ENCODE peak calls at places on chromosome 12, in seven cellular contexts. D is A549, A is neural progenitor cell, Z is Peyer's patch, C is tibial nerve, O is endothelial cell of umbilical vein, T is testis. B is an unnamed sample.
A peak's percentile ranks its signal among the peaks of the same experiment; 100 is the strongest.

GRCh38 chr12:24069532-24070395 is 120.3 kb upstream of the SOX5 start:
- DNase-seq in A (peak; percentile 80), C (no peak), D (no peak), O (no peak), T (peak; percentile 21), Z (no peak), B (no peak)

GRCh38 chr12:28369483-28369882 is 179.2 kb downstream of the CCDC91 start:
- DNase-seq in A (no peak), D (no peak), Z (no peak), C (no peak), T (no peak), O (no peak), B (no peak)

GRCh38 chr12:65430571-65431306 is 152.3 kb downstream of the MSRB3 start:
- DNase-seq in O (peak; percentile 80), A (no peak), T (no peak), D (peak; percentile 4), Z (no peak), C (no peak), B (no peak)

GRCh38 chr12:67666605-67667004 is 18.1 kb downstream of the DYRK2 start:
- DNase-seq in C (no peak), O (no peak), D (no peak), T (no peak), A (no peak), Z (no peak), B (no peak)

GRCh38 chr12:1306096-1306495 is 288.3 kb downstream of the FBXL14 start:
- DNase-seq in Z (no peak), D (no peak), O (no peak), T (no peak), A (no peak), C (no peak), B (no peak)

GRCh38 chr12:122137681-122138080 is 36.3 kb downstream of the IL31 start:
- DNase-seq in O (no peak), D (no peak), C (no peak), A (peak; percentile 64), T (no peak), Z (no peak), B (peak; percentile 52)

GRCh38 chr12:30026621-30027234 is 243.0 kb upstream of the TMTC1 start:
- DNase-seq in T (peak; percentile 15), C (no peak), Z (no peak), D (no peak), A (no peak), O (peak; percentile 95), B (no peak)

GRCh38 chr12:47962198-47962597 is 1.2 kb upstream of the TMEM106C start:
- DNase-seq in C (no peak), D (no peak), Z (no peak), A (no peak), T (no peak), O (no peak), B (no peak)

GRCh38 chr12:52022841-52023181 is 16.1 kb downstream of the TAMALIN start:
- DNase-seq in T (no peak), C (no peak), D (peak; percentile 86), O (no peak), A (peak; percentile 63), Z (peak; percentile 67), B (no peak)

GRCh38 chr12:45674181-45674580 is 55.3 kb upstream of the ARID2 start:
- DNase-seq in C (no peak), T (no peak), D (no peak), Z (no peak), A (no peak), O (no peak), B (no peak)

GRCh38 chr12:30399859-30400258 is 295.8 kb downstream of the IPO8 start:
- DNase-seq in Z (no peak), D (no peak), T (no peak), A (no peak), C (no peak), O (no peak), B (no peak)

GRCh38 chr12:63103489-63104131 is 47.4 kb downstream of the AVPR1A start:
- DNase-seq in D (peak; percentile 25), A (peak; percentile 43), C (no peak), T (no peak), O (peak; percentile 36), Z (no peak), B (peak; percentile 33)

GRCh38 chr12:113083863-113084430 is 27.4 kb downstream of the DTX1 start:
- DNase-seq in A (no peak), D (no peak), Z (peak; percentile 54), T (peak; percentile 76), O (no peak), C (peak; percentile 37), B (no peak)

GRCh38 chr12:7144414-7145120 is 14.4 kb downstream of the CLSTN3 start:
- DNase-seq in C (no peak), Z (no peak), D (peak; percentile 63), O (peak; percentile 39), A (peak; percentile 43), T (no peak), B (peak; percentile 32)

GRCh38 chr12:98532687-98533304 is 17.4 kb downstream of the TMPO start:
- DNase-seq in O (peak; percentile 51), Z (no peak), C (no peak), D (peak; percentile 49), A (peak; percentile 48), T (no peak), B (peak; percentile 66)

GRCh38 chr12:94615284-94616216 is 34.8 kb downstream of the TMCC3 start:
- DNase-seq in Z (peak; percentile 81), C (no peak), D (peak; percentile 53), A (no peak), T (peak; percentile 31), O (peak; percentile 69), B (peak; percentile 95)

GRCh38 chr12:128737292-128737966 is 86.3 kb downstream of the SLC15A4 start:
- DNase-seq in C (no peak), O (no peak), D (no peak), Z (no peak), T (no peak), A (no peak), B (no peak)

GRCh38 chr12:46786774-46787173 is 39.0 kb downstream of the SLC38A4 start:
- DNase-seq in T (no peak), O (peak; percentile 52), A (no peak), Z (no peak), D (no peak), C (no peak), B (no peak)

GRCh38 chr12:9651265-9651729 is 18.2 kb upstream of the CLEC2D start:
- DNase-seq in C (no peak), Z (no peak), O (no peak), A (no peak), D (no peak), T (no peak), B (no peak)

GRCh38 chr12:128661216-128661550 is 162.6 kb downstream of the SLC15A4 start:
- DNase-seq in C (no peak), D (no peak), Z (no peak), T (no peak), O (no peak), A (no peak), B (peak; percentile 29)

GRCh38 chr12:23757541-23757962 is 191.9 kb downstream of the SOX5 start:
- DNase-seq in A (peak; percentile 90), T (no peak), C (no peak), O (peak; percentile 28), D (no peak), Z (no peak), B (no peak)

GRCh38 chr12:19971396-19971802 is 396.9 kb upstream of the PDE3A start:
- DNase-seq in Z (no peak), T (no peak), C (no peak), D (peak; percentile 15), O (no peak), A (peak; percentile 73), B (peak; percentile 23)

GRCh38 chr12:1575799-1576401 is 18.5 kb downstream of the FBXL14 start:
- DNase-seq in A (no peak), Z (no peak), T (peak; percentile 34), O (no peak), D (no peak), C (no peak), B (no peak)

GRCh38 chr12:3097186-3097804 is 20.1 kb downstream of the TSPAN9 start:
- DNase-seq in A (no peak), D (no peak), Z (peak; percentile 76), C (peak; percentile 26), O (peak; percentile 87), T (peak; percentile 78), B (peak; percentile 76)

GRCh38 chr12:124940143-124940392 is 25.6 kb upstream of the UBC start:
- DNase-seq in T (no peak), D (peak; percentile 81), Z (no peak), A (no peak), C (no peak), O (no peak), B (no peak)

GRCh38 chr12:124940393-124941169 is 26.1 kb upstream of the UBC start:
- DNase-seq in C (peak; percentile 89), O (peak; percentile 80), T (peak; percentile 95), Z (peak; percentile 92), A (peak; percentile 93), D (peak; percentile 75), B (peak; percentile 96)

GRCh38 chr12:124938606-124939427 is 24.4 kb upstream of the UBC start:
- DNase-seq in O (peak; percentile 91), Z (peak; percentile 65), T (peak; percentile 81), C (peak; percentile 77), D (no peak), A (peak; percentile 80), B (peak; percentile 79)

GRCh38 chr12:124939428-124940142 is 25.1 kb upstream of the UBC start:
- DNase-seq in T (peak; percentile 87), C (peak; percentile 91), A (peak; percentile 93), O (peak; percentile 91), D (peak; percentile 72), Z (peak; percentile 84), B (peak; percentile 82)

GRCh38 chr12:124941170-124941527 is 26.7 kb upstream of the UBC start:
- DNase-seq in Z (no peak), O (no peak), T (no peak), D (no peak), A (no peak), C (no peak), B (no peak)
- H3K4me3 ChIP-seq in Z (peak overlapping the region; percentile 26), O (no peak overlapping the region), T (peak overlapping the region; percentile 66), D (peak overlapping the region; percentile 32), A (peak overlapping the region; percentile 74), C (no peak overlapping the region), B (peak overlapping the region; percentile 17)

GRCh38 chr12:116159593-116159992 is 117.9 kb downstream of the MED13L start:
- DNase-seq in A (no peak), O (no peak), C (no peak), T (no peak), D (no peak), Z (no peak), B (no peak)
- H3K27ac ChIP-seq in A (no peak overlapping the region), O (no peak overlapping the region), C (no peak overlapping the region), T (peak overlapping the region; percentile 17), D (no peak overlapping the region), Z (no peak overlapping the region), B (no peak overlapping the region)

GRCh38 chr12:106296179-106296877 is 6.2 kb upstream of the TCP11L2 start:
- DNase-seq in O (no peak), A (no peak), C (no peak), D (peak; percentile 39), Z (no peak), T (no peak), B (no peak)
- H3K4me3 ChIP-seq in O (no peak overlapping the region), A (no peak overlapping the region), C (no peak overlapping the region), D (no peak overlapping the region), Z (no peak overlapping the region), T (no peak overlapping the region), B (no peak overlapping the region)

DNA sequence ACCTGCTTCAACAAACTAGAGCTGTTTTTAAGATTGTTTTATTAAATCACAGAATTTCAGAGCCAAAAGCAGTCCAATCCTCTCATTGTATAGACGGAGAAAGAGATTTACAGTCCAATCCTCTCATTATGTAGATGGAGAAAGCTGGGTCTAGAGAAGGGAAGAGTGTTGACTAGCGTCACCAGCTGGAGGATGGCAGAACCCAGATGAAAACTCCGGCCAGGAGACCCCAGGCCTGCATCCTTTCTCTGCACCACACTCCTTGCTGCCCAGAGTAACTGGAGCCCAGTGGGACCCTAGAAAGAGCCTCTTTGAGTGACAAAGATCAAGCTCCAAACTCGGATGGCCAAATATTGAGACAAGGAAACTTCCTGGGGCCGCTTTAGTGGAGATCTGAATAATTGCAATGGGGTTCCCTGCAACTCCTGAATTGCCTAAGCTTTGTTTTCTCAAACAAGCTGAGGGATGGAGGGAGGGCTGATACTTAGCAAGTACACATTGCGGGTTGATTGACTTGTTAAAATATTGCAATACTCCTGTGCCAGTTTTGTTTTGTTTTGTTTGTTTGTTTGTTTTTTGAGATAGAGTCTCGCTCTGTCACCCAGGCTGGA is 12.5 kb downstream of the AMDHD1 start:
- DNase-seq in A (peak; percentile 19), D (no peak), C (no peak), Z (no peak), T (no peak), O (no peak), B (no peak)
- H3K27ac ChIP-seq in A (peak overlapping the region; percentile 26), D (no peak overlapping the region), C (no peak overlapping the region), Z (no peak overlapping the region), T (no peak overlapping the region), O (no peak overlapping the region), B (no peak overlapping the region)

B was measured in small intestine.